ENCODE peak calls at places on chromosomes 11 and 22, in nine cellular contexts. One of them, this sample, is unnamed.

GRCh38 chr11:1942541-1943260 is 4.4 kb upstream of the MRPL23 start:
- DNase-seq in upper lobe of right lung: peak
- DNase-seq in HAP-1: no peak
- DNase-seq in omental fat pad: no peak
- DNase-seq in suprapubic skin: peak
- DNase-seq in CD4-positive, CD25-positive, alpha-beta regulatory T cell: no peak
- DNase-seq in AG09319: no peak
- DNase-seq in neural crest cell: peak
- DNase-seq in A172: no peak
- DNase-seq in this sample: no peak

GRCh38 chr11:124934862-124935547 is 842 bp downstream of the HEPACAM start:
- DNase-seq in suprapubic skin: no peak
- DNase-seq in neural crest cell: no peak
- DNase-seq in omental fat pad: no peak
- DNase-seq in CD4-positive, CD25-positive, alpha-beta regulatory T cell: no peak
- DNase-seq in A172: peak
- DNase-seq in AG09319: peak
- DNase-seq in HAP-1: no peak
- DNase-seq in upper lobe of right lung: no peak
- DNase-seq in this sample: peak

GRCh38 chr11:116773203-116774112 is 671 bp upstream of the BUD13 start:
- DNase-seq in HAP-1: no peak
- DNase-seq in omental fat pad: peak
- DNase-seq in CD4-positive, CD25-positive, alpha-beta regulatory T cell: peak
- DNase-seq in neural crest cell: peak
- DNase-seq in AG09319: no peak
- DNase-seq in A172: no peak
- DNase-seq in suprapubic skin: peak
- DNase-seq in upper lobe of right lung: no peak
- DNase-seq in this sample: no peak

GRCh38 chr22:44033689-44034088 is 9.6 kb downstream of the PARVB start:
- DNase-seq in A172: no peak
- DNase-seq in omental fat pad: no peak
- DNase-seq in HAP-1: no peak
- DNase-seq in upper lobe of right lung: no peak
- DNase-seq in CD4-positive, CD25-positive, alpha-beta regulatory T cell: no peak
- DNase-seq in suprapubic skin: no peak
- DNase-seq in AG09319: no peak
- DNase-seq in neural crest cell: no peak
- DNase-seq in this sample: no peak

GRCh38 chr22:23086787-23087186 is 16.5 kb downstream of the GNAZ start:
- DNase-seq in upper lobe of right lung: no peak
- DNase-seq in neural crest cell: no peak
- DNase-seq in AG09319: no peak
- DNase-seq in A172: no peak
- DNase-seq in CD4-positive, CD25-positive, alpha-beta regulatory T cell: no peak
- DNase-seq in HAP-1: no peak
- DNase-seq in omental fat pad: no peak
- DNase-seq in suprapubic skin: no peak
- DNase-seq in this sample: no peak

GRCh38 chr11:65629579-65629978 is 8.3 kb upstream of the SIPA1 start:
- DNase-seq in AG09319: no peak
- DNase-seq in neural crest cell: no peak
- DNase-seq in HAP-1: no peak
- DNase-seq in omental fat pad: no peak
- DNase-seq in suprapubic skin: no peak
- DNase-seq in CD4-positive, CD25-positive, alpha-beta regulatory T cell: no peak
- DNase-seq in upper lobe of right lung: no peak
- DNase-seq in A172: no peak
- DNase-seq in this sample: no peak

GRCh38 chr22:49018601-49019000 is 809.1 kb downstream of the BRD1 start:
- DNase-seq in AG09319: no peak
- DNase-seq in HAP-1: no peak
- DNase-seq in neural crest cell: no peak
- DNase-seq in omental fat pad: peak
- DNase-seq in CD4-positive, CD25-positive, alpha-beta regulatory T cell: no peak
- DNase-seq in A172: no peak
- DNase-seq in suprapubic skin: no peak
- DNase-seq in upper lobe of right lung: peak
- DNase-seq in this sample: no peak

GRCh38 chr22:48742191-48742555 is 1085.5 kb downstream of the BRD1 start:
- DNase-seq in upper lobe of right lung: no peak
- DNase-seq in A172: no peak
- DNase-seq in CD4-positive, CD25-positive, alpha-beta regulatory T cell: no peak
- DNase-seq in omental fat pad: peak
- DNase-seq in AG09319: no peak
- DNase-seq in HAP-1: no peak
- DNase-seq in suprapubic skin: no peak
- DNase-seq in neural crest cell: no peak
- DNase-seq in this sample: no peak

GRCh38 chr11:79184285-79184684 is 256.5 kb downstream of the TENM4 start:
- DNase-seq in neural crest cell: no peak
- DNase-seq in CD4-positive, CD25-positive, alpha-beta regulatory T cell: no peak
- DNase-seq in upper lobe of right lung: no peak
- DNase-seq in suprapubic skin: no peak
- DNase-seq in A172: no peak
- DNase-seq in HAP-1: no peak
- DNase-seq in omental fat pad: no peak
- DNase-seq in AG09319: no peak
- DNase-seq in this sample: no peak

GRCh38 chr11:109547356-109548027 is 125.5 kb downstream of the C11orf87 start:
- DNase-seq in omental fat pad: no peak
- DNase-seq in A172: peak
- DNase-seq in neural crest cell: no peak
- DNase-seq in suprapubic skin: no peak
- DNase-seq in CD4-positive, CD25-positive, alpha-beta regulatory T cell: no peak
- DNase-seq in AG09319: no peak
- DNase-seq in HAP-1: no peak
- DNase-seq in upper lobe of right lung: no peak
- DNase-seq in this sample: peak

GRCh38 chr11:76329084-76329648 is 51.8 kb downstream of the THAP12 start:
- DNase-seq in omental fat pad: no peak
- DNase-seq in upper lobe of right lung: no peak
- DNase-seq in neural crest cell: no peak
- DNase-seq in A172: peak
- DNase-seq in CD4-positive, CD25-positive, alpha-beta regulatory T cell: no peak
- DNase-seq in AG09319: no peak
- DNase-seq in HAP-1: no peak
- DNase-seq in suprapubic skin: no peak
- DNase-seq in this sample: no peak